ENCODE peak calls at places on chromosome 13, in ten cellular contexts. O, L, E, I, R, N, G, V, M and Y are unnamed samples.

GRCh38 chr13:94683426-94683825 is 28.9 kb downstream of the SOX21 start:
- DNase-seq in O (no peak), I (no peak), M (no peak), N (no peak), E (no peak), G (no peak), V (no peak), L (no peak), R (no peak), Y (no peak)

GRCh38 chr13:78602561-78603239 is 652 bp downstream of the POU4F1 start:
- DNase-seq in L (no peak), R (no peak), O (no peak), G (no peak), V (no peak), M (no peak), N (no peak), I (no peak), E (no peak), Y (no peak)

GRCh38 chr13:110062077-110062776 is 244.7 kb downstream of the COL4A1 start:
- DNase-seq in R (no peak), M (no peak), E (no peak), N (no peak), O (no peak), V (peak), G (peak), I (peak), L (no peak), Y (no peak)

GRCh38 chr13:45786293-45786920 is 65.1 kb downstream of the SIAH3 start:
- DNase-seq in I (no peak), G (no peak), O (no peak), L (no peak), R (no peak), M (no peak), E (no peak), V (no peak), N (no peak), Y (no peak)

GRCh38 chr13:112859817-112860190 is 109.2 kb upstream of the MCF2L start:
- DNase-seq in E (no peak), O (peak), N (no peak), L (no peak), I (peak), G (peak), M (peak), R (no peak), V (peak), Y (no peak)

GRCh38 chr13:37595162-37595561 is 3.4 kb downstream of the POSTN start:
- DNase-seq in L (no peak), N (no peak), O (peak), R (no peak), M (no peak), I (no peak), V (no peak), G (peak), E (no peak), Y (no peak)

GRCh38 chr13:57740719-57741118 is 109.2 kb downstream of the PCDH17 start:
- DNase-seq in N (no peak), I (no peak), V (no peak), L (no peak), R (no peak), G (no peak), E (no peak), O (peak), M (peak), Y (no peak)

GRCh38 chr13:114323349-114323748 is 9.0 kb downstream of the CHAMP1 start:
- DNase-seq in N (no peak), E (no peak), L (no peak), I (no peak), O (no peak), G (no peak), R (no peak), M (no peak), V (no peak), Y (no peak)

GRCh38 chr13:47796816-47797215 is 204.3 kb downstream of the SUCLA2 start:
- DNase-seq in L (no peak), R (no peak), V (no peak), M (no peak), O (no peak), G (no peak), E (no peak), I (no peak), N (no peak), Y (no peak)

GRCh38 chr13:29310806-29311205 is 284.7 kb downstream of the SLC7A1 start:
- DNase-seq in R (no peak), N (no peak), G (no peak), L (no peak), O (no peak), I (no peak), E (no peak), M (no peak), V (no peak), Y (no peak)

GRCh38 chr13:106376411-106377112 is 158.9 kb downstream of the EFNB2 start:
- DNase-seq in N (no peak), E (no peak), I (peak), M (no peak), V (peak), O (peak), L (peak), G (peak), R (no peak), Y (no peak)

GRCh38 chr13:101139076-101139475 is 277.2 kb downstream of the NALCN start:
- DNase-seq in V (no peak), G (no peak), L (no peak), E (no peak), M (no peak), I (no peak), N (no peak), O (peak), R (no peak), Y (no peak)

GRCh38 chr13:39577203-39577602 is 25.8 kb downstream of the LHFPL6 start:
- DNase-seq in L (no peak), O (no peak), G (no peak), M (no peak), V (no peak), I (no peak), N (no peak), R (no peak), E (no peak), Y (no peak)

GRCh38 chr13:53782400-53783030 is 753.9 kb downstream of the OLFM4 start:
- DNase-seq in N (no peak), V (peak), O (peak), L (no peak), M (peak), G (peak), R (peak), I (peak), E (no peak), Y (no peak)

GRCh38 chr13:32581177-32581786 is 5.0 kb upstream of the PDS5B start:
- DNase-seq in R (peak), E (no peak), N (no peak), O (peak), G (peak), L (no peak), M (no peak), V (peak), I (no peak), Y (no peak)

GRCh38 chr13:98476538-98476966 is 100.4 kb downstream of the STK24 start:
- DNase-seq in O (peak), N (peak), M (peak), R (no peak), L (no peak), I (peak), G (peak), V (peak), E (peak), Y (peak)

GRCh38 chr13:40668335-40668734 is 1.9 kb upstream of the FOXO1 start:
- DNase-seq in I (no peak), M (no peak), V (no peak), R (no peak), N (no peak), O (peak), L (no peak), E (peak), G (no peak), Y (peak)

GRCh38 chr13:112740502-112741131 is 50.8 kb downstream of the ATP11A start:
- DNase-seq in N (no peak), O (peak), L (no peak), V (peak), I (no peak), R (no peak), E (no peak), G (peak), M (no peak), Y (peak)

GRCh38 chr13:23828866-23829265 is 60.3 kb downstream of the MIPEP start:
- DNase-seq in V (no peak), O (peak), L (no peak), I (peak), M (no peak), G (peak), R (no peak), N (no peak), E (no peak), Y (no peak)

GRCh38 chr13:112727581-112727980 is 37.7 kb downstream of the ATP11A start:
- DNase-seq in M (no peak), O (no peak), G (no peak), E (no peak), I (no peak), V (no peak), L (no peak), R (peak), N (no peak), Y (no peak)

GRCh38 chr13:100673831-100674362 is 698 bp downstream of the TMTC4 start:
- DNase-seq in V (peak), O (peak), L (peak), E (peak), R (peak), N (peak), G (peak), I (peak), M (peak), Y (no peak)

GRCh38 chr13:91313103-91313502 is 34.4 kb upstream of the MIR17HG start:
- DNase-seq in M (no peak), N (no peak), O (peak), R (peak), E (peak), I (no peak), G (peak), V (no peak), L (no peak), Y (no peak)

GRCh38 chr13:41019027-41019487 is at the start of gene ELF1:
- DNase-seq in N (peak), M (no peak), V (peak), I (peak), L (no peak), O (peak), E (peak), R (peak), G (peak), Y (no peak)

GRCh38 chr13:98542568-98543379 is 34.1 kb downstream of the STK24 start:
- DNase-seq in N (no peak), R (no peak), G (no peak), M (no peak), O (no peak), L (no peak), I (no peak), V (no peak), E (no peak), Y (no peak)